ENCODE peak calls at places on chromosomes 13 and 19, in five cellular contexts. Y, I, V, C and D are unnamed samples. For H3K9me3, the result is how much of the 10 kb centered on the place peaks cover.

GRCh38 chr19:43610493-43610892 is 1.4 kb upstream of the SRRM5 start:
- DNase-seq in Y (no peak), I (no peak), V (no peak), C (no peak), D (no peak)

GRCh38 chr19:28737021-28737525 is 475.9 kb downstream of the UQCRFS1 start:
- DNase-seq in Y (peak), I (no peak), V (peak), C (peak), D (no peak)

GRCh38 chr19:51971624-51972023 is 15.0 kb downstream of the ZNF350 start:
- DNase-seq in Y (no peak), I (no peak), V (peak), C (no peak), D (no peak)

GRCh38 chr19:55172741-55173140 is 6.3 kb upstream of the DNAAF3 start:
- DNase-seq in Y (no peak), I (no peak), V (no peak), C (no peak), D (no peak)

GRCh38 chr13:26985285-26985878 is 186.2 kb downstream of the USP12 start:
- DNase-seq in Y (peak), I (no peak), V (peak), C (peak), D (peak)

GRCh38 chr13:92510416-92510815 is 716.2 kb upstream of the GPC6 start:
- DNase-seq in Y (no peak), I (no peak), V (no peak), C (no peak), D (no peak)

GRCh38 chr13:51067376-51068125 is 43.5 kb downstream of the C13orf42 start:
- DNase-seq in Y (no peak), I (no peak), V (no peak), C (no peak), D (no peak)

GRCh38 chr19:3135961-3136683 is at the start of gene GNA15:
- DNase-seq in Y (no peak), I (no peak), V (no peak), C (no peak), D (no peak)

GRCh38 chr19:31149306-31149975 is 199.8 kb downstream of the TSHZ3 start:
- DNase-seq in Y (no peak), I (no peak), V (no peak), C (no peak), D (no peak)

GRCh38 chr13:44218501-44219240 is 155.0 kb upstream of the SERP2 start:
- DNase-seq in Y (no peak), I (no peak), V (no peak), C (no peak), D (no peak)

GRCh38 chr13:67275351-67275989 is 45.3 kb upstream of the PCDH9 start:
- DNase-seq in Y (no peak), I (no peak), V (no peak), C (no peak), D (no peak)

GRCh38 chr19:35524181-35524838 is 3.8 kb downstream of the SBSN start:
- DNase-seq in Y (no peak), I (no peak), V (no peak), C (no peak), D (no peak)

GRCh38 chr13:94390881-94391280 is 88.6 kb downstream of the DCT start:
- DNase-seq in Y (no peak), I (no peak), V (no peak), C (no peak), D (no peak)

GRCh38 chr19:13118424-13119193 is 545 bp downstream of the NACC1 start:
- DNase-seq in Y (peak), I (peak), V (peak), C (no peak), D (peak)

GRCh38 chr13:106122234-106122633 is 413.2 kb downstream of the EFNB2 start:
- DNase-seq in Y (no peak), I (no peak), V (no peak), C (no peak), D (no peak)

GRCh38 chr19:16548956-16549355 is 6.7 kb upstream of the CHERP start:
- DNase-seq in Y (no peak), I (no peak), V (no peak), C (no peak), D (no peak)

GRCh38 chr13:73940098-73940497 is 194.1 kb downstream of the KLF12 start:
- DNase-seq in Y (no peak), I (no peak), V (no peak), C (no peak), D (no peak)

GRCh38 chr19:42420055-42420544 is 7.1 kb downstream of the LIPE start:
- DNase-seq in Y (peak), I (no peak), V (peak), C (no peak), D (peak)

GRCh38 chr13:39777527-39778061 is 122.1 kb downstream of the COG6 start:
- DNase-seq in Y (no peak), I (no peak), V (peak), C (no peak), D (no peak)

GRCh38 chr13:99434258-99434788 is 66.9 kb upstream of the TM9SF2 start:
- DNase-seq in Y (peak), I (no peak), V (peak), C (no peak), D (no peak)

GRCh38 chr13:107289540-107289939 is 721.6 kb upstream of the ARGLU1 start:
- DNase-seq in Y (no peak), I (no peak), V (no peak), C (no peak), D (no peak)

GRCh38 chr13:49840266-49840665 is 47.8 kb upstream of the KPNA3 start:
- DNase-seq in Y (peak), I (no peak), V (peak), C (no peak), D (no peak)

GRCh38 chr19:51372649-51373504 is at the start of gene NKG7:
- DNase-seq in Y (no peak), I (no peak), V (peak), C (peak), D (no peak)

GRCh38 chr13:91406619-91407018 is 8.2 kb downstream of the GPC5 start:
- DNase-seq in Y (peak), I (peak), V (peak), C (no peak), D (peak)

GRCh38 chr19:10269333-10270179 is 1.4 kb upstream of the ICAM1 start:
- DNase-seq in Y (peak), I (no peak), V (peak), C (no peak), D (peak)

GRCh38 chr13:103157034-103157433 is 90.8 kb upstream of the SLC10A2 start:
- DNase-seq in Y (no peak), I (no peak), V (no peak), C (no peak), D (no peak)

GRCh38 chr19:46783670-46784069 is 4.7 kb downstream of the SLC1A5 start:
- DNase-seq in Y (no peak), I (no peak), V (no peak), C (no peak), D (no peak)

GRCh38 chr13:46171739-46172138 is 10.2 kb downstream of the LCP1 start:
- DNase-seq in Y (no peak), I (no peak), V (no peak), C (no peak), D (no peak)

GRCh38 chr19:45161715-45162463 is 1.1 kb upstream of the NKPD1 start:
- DNase-seq in Y (no peak), I (no peak), V (peak), C (no peak), D (peak)

GRCh38 chr13:98143601-98144500 is 957 bp downstream of the FARP1 start:
- DNase-seq in Y (no peak), I (no peak), V (no peak), C (no peak), D (peak)

GRCh38 chr13:98998831-98999634 is 21.2 kb upstream of the DOCK9 start:
- DNase-seq in Y (no peak), I (no peak), V (peak), C (peak), D (no peak)

GRCh38 chr19:3494051-3494450 is 6.4 kb downstream of the DOHH start:
- DNase-seq in Y (no peak), I (no peak), V (peak), C (no peak), D (peak)

GRCh38 chr13:105008606-105009005 is 1526.9 kb downstream of the EFNB2 start:
- DNase-seq in Y (no peak), I (no peak), V (no peak), C (no peak), D (no peak)

DNA sequence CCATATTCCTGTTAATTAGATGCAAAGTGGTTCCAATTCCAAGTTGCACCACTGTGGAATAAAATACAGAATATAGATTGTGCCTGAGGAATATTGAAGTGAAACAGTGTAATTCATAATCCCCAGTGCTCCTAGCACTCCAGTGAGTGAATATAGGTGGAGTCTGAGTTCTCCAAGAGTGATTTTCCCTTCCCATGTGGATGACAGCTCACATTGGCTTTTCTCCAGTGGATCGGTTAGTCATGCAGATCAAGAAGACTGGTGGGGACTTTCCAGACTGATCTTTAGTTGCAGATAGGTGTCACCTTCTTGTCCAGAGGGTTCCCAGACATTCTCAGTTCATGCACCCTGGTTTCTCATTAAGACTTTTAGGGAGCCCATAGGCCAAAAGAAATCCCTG is 47.8 kb downstream of the SPATA13 start:
- DNase-seq in Y (no peak), I (no peak), V (no peak), C (no peak), D (no peak)
- H3K9me3 ChIP-seq in Y (under half), I (under half), V (under half), C (under half), D (under half)

DNA sequence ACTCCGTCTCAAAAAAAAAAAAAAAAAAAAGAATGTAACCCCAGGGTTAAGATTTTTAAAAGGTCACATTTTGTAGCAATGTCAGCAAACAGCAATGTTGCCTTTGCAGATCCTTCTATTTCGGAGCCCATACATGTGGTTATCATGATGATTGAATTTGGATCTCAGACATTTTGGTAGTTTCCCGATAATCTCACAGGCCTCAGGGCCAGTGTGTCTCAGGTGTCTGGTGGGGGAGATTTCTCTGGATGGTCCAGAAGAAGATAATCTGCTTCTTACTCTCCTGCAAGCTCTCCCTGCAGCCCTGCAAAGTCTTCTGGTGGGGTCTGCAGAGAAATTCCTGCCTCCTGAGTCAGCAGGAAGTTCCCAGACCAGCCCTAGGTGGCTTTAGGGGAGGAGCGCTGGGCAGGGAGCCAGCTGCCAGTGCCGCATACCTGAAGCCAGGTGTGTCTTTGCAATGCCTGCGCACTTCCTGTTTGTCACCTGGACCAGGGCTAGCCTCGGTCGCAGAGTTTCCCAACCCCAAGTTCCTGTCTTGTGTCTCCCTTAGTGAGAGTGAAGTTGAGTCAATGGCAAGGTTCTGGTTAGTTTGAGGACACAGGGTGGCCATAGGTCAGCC is 1.4 kb downstream of the SH2D3A start:
- DNase-seq in Y (peak), I (peak), V (no peak), C (no peak), D (no peak)
- TF ChIP-seq GABPA in Y (peak), I (no peak), V (no peak), C (no peak), D (no peak)

GRCh38 chr13:55439450-55439849 is 1701.3 kb upstream of the PRR20A start:
- DNase-seq in Y (no peak), I (no peak), V (no peak), C (no peak), D (no peak)

GRCh38 chr13:55440465-55441085 is 1700.1 kb upstream of the PRR20A start:
- DNase-seq in Y (no peak), I (no peak), V (no peak), C (no peak), D (no peak)

GRCh38 chr13:55432814-55433213 is 1707.9 kb upstream of the PRR20A start:
- DNase-seq in Y (no peak), I (no peak), V (no peak), C (no peak), D (no peak)

DNA sequence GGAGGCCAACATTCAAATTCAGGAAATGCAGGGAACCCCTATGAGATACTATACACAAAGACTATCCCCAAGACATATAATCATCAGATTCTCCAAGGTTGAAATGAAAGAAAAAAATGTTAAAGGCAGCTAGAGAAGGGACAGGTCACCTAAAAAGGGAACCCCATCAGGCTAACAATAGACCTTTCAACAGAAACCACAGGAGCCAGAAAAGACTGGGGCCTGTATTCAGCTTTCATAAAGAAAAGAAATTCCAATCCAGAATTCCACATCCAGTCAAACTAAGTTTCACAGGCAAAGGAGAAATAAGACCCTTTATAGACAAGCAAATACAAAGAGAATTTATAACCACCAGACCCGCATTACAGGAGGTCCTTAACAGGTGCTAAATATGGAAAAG is 1703.6 kb upstream of the PRR20A start:
- DNase-seq in Y (no peak), I (no peak), V (no peak), C (no peak), D (no peak)
- TF ChIP-seq USF2 in Y (no peak), I (no peak), V (no peak), C (no peak), D (no peak)

GRCh38 chr19:56764296-56764695 is 76.2 kb downstream of the PEG3 start:
- DNase-seq in Y (peak), I (no peak), V (no peak), C (no peak), D (no peak)
- H3K9me3 ChIP-seq in Y (under half), I (half or more), V (under half), C (under half), D (under half)

GRCh38 chr13:110662105-110662504 is 43.8 kb downstream of the CARS2 start:
- DNase-seq in Y (no peak), I (no peak), V (no peak), C (no peak), D (no peak)
- TF ChIP-seq GABPA in Y (no peak), I (no peak), V (no peak), C (no peak), D (no peak)

GRCh38 chr19:866769-867300 is 7.4 kb downstream of the CFD start:
- DNase-seq in Y (no peak), I (no peak), V (no peak), C (no peak), D (no peak)
- TF ChIP-seq USF2 in Y (no peak), I (no peak), V (no peak), C (no peak), D (no peak)

GRCh38 chr13:75489502-75490263 is 7.7 kb upstream of the TBC1D4 start:
- DNase-seq in Y (peak), I (no peak), V (no peak), C (peak), D (no peak)

GRCh38 chr13:75492389-75492788 is 10.4 kb upstream of the TBC1D4 start:
- DNase-seq in Y (no peak), I (no peak), V (no peak), C (no peak), D (no peak)

GRCh38 chr13:75494491-75494890 is 12.5 kb upstream of the TBC1D4 start:
- DNase-seq in Y (no peak), I (no peak), V (no peak), C (no peak), D (no peak)

GRCh38 chr13:75495938-75496337 is 14.0 kb upstream of the TBC1D4 start:
- DNase-seq in Y (no peak), I (no peak), V (no peak), C (no peak), D (no peak)

GRCh38 chr13:75493156-75493555 is 11.2 kb upstream of the TBC1D4 start:
- DNase-seq in Y (no peak), I (no peak), V (no peak), C (no peak), D (no peak)
- H3K9me3 ChIP-seq in Y (under half), I (under half), V (under half), C (under half), D (under half)

GRCh38 chr19:39007096-39007495 is 25.3 kb downstream of the FBXO27 start:
- DNase-seq in Y (no peak), I (no peak), V (no peak), C (no peak), D (no peak)
- TF ChIP-seq GABPA in Y (no peak), I (no peak), V (no peak), C (no peak), D (no peak)